ENCODE peak calls at places on chromosomes 4 and X, in eight cellular contexts. One of them, this sample, is unnamed.

GRCh38 chr4:80045831-80046230 is 27.2 kb downstream of the ANTXR2 start:
- DNase-seq in breast epithelium: no peak
- DNase-seq in choroid plexus epithelial cell: peak
- DNase-seq in CD4-positive, CD25-positive, alpha-beta regulatory T cell: no peak
- DNase-seq in neuronal stem cell: no peak
- DNase-seq in AG04450: peak
- DNase-seq in neural progenitor cell: no peak
- DNase-seq in epithelial cell of esophagus: peak
- DNase-seq in this sample: no peak

GRCh38 chr4:19119904-19120303 is 1098.3 kb upstream of the LCORL start:
- DNase-seq in breast epithelium: no peak
- DNase-seq in choroid plexus epithelial cell: no peak
- DNase-seq in CD4-positive, CD25-positive, alpha-beta regulatory T cell: no peak
- DNase-seq in neuronal stem cell: no peak
- DNase-seq in AG04450: no peak
- DNase-seq in neural progenitor cell: no peak
- DNase-seq in epithelial cell of esophagus: no peak
- DNase-seq in this sample: no peak

GRCh38 chrX:49876750-49877149 is 2.5 kb upstream of the USP27X start:
- DNase-seq in breast epithelium: no peak
- DNase-seq in choroid plexus epithelial cell: peak
- DNase-seq in CD4-positive, CD25-positive, alpha-beta regulatory T cell: peak
- DNase-seq in neuronal stem cell: no peak
- DNase-seq in AG04450: no peak
- DNase-seq in neural progenitor cell: peak
- DNase-seq in epithelial cell of esophagus: peak
- DNase-seq in this sample: peak

GRCh38 chrX:109902665-109903064 is 100.2 kb upstream of the TMEM164 start:
- DNase-seq in breast epithelium: no peak
- DNase-seq in choroid plexus epithelial cell: peak
- DNase-seq in CD4-positive, CD25-positive, alpha-beta regulatory T cell: no peak
- DNase-seq in neuronal stem cell: no peak
- DNase-seq in AG04450: no peak
- DNase-seq in neural progenitor cell: no peak
- DNase-seq in epithelial cell of esophagus: no peak
- DNase-seq in this sample: no peak

GRCh38 chr4:2059034-2059725 is at the start of gene NAT8L:
- DNase-seq in breast epithelium: no peak
- DNase-seq in choroid plexus epithelial cell: no peak
- DNase-seq in CD4-positive, CD25-positive, alpha-beta regulatory T cell: no peak
- DNase-seq in neuronal stem cell: no peak
- DNase-seq in AG04450: no peak
- DNase-seq in neural progenitor cell: peak
- DNase-seq in epithelial cell of esophagus: no peak
- DNase-seq in this sample: peak

GRCh38 chr4:34148322-34148908 is 2095.9 kb downstream of the ARAP2 start:
- DNase-seq in breast epithelium: no peak
- DNase-seq in choroid plexus epithelial cell: no peak
- DNase-seq in CD4-positive, CD25-positive, alpha-beta regulatory T cell: no peak
- DNase-seq in neuronal stem cell: no peak
- DNase-seq in AG04450: no peak
- DNase-seq in neural progenitor cell: no peak
- DNase-seq in epithelial cell of esophagus: peak
- DNase-seq in this sample: no peak

GRCh38 chr4:3776166-3777032 is 10.2 kb downstream of the ADRA2C start:
- DNase-seq in breast epithelium: no peak
- DNase-seq in choroid plexus epithelial cell: no peak
- DNase-seq in CD4-positive, CD25-positive, alpha-beta regulatory T cell: no peak
- DNase-seq in neuronal stem cell: no peak
- DNase-seq in AG04450: no peak
- DNase-seq in neural progenitor cell: no peak
- DNase-seq in epithelial cell of esophagus: no peak
- DNase-seq in this sample: no peak

GRCh38 chr4:108377021-108377420 is 208.3 kb upstream of the LEF1 start:
- DNase-seq in breast epithelium: no peak
- DNase-seq in choroid plexus epithelial cell: no peak
- DNase-seq in CD4-positive, CD25-positive, alpha-beta regulatory T cell: no peak
- DNase-seq in neuronal stem cell: no peak
- DNase-seq in AG04450: no peak
- DNase-seq in neural progenitor cell: no peak
- DNase-seq in epithelial cell of esophagus: no peak
- DNase-seq in this sample: no peak

GRCh38 chr4:20487852-20488251 is 212.4 kb upstream of the PACRGL start:
- DNase-seq in breast epithelium: no peak
- DNase-seq in choroid plexus epithelial cell: no peak
- DNase-seq in CD4-positive, CD25-positive, alpha-beta regulatory T cell: no peak
- DNase-seq in neuronal stem cell: no peak
- DNase-seq in AG04450: no peak
- DNase-seq in neural progenitor cell: peak
- DNase-seq in epithelial cell of esophagus: no peak
- DNase-seq in this sample: no peak

GRCh38 chr4:10077101-10077491 is 39.5 kb downstream of the WDR1 start:
- DNase-seq in breast epithelium: peak
- DNase-seq in choroid plexus epithelial cell: no peak
- DNase-seq in CD4-positive, CD25-positive, alpha-beta regulatory T cell: no peak
- DNase-seq in neuronal stem cell: no peak
- DNase-seq in AG04450: no peak
- DNase-seq in neural progenitor cell: no peak
- DNase-seq in epithelial cell of esophagus: no peak
- DNase-seq in this sample: no peak

GRCh38 chr4:2250764-2251072 is 8.8 kb upstream of the HAUS3 start:
- DNase-seq in breast epithelium: no peak
- DNase-seq in choroid plexus epithelial cell: no peak
- DNase-seq in CD4-positive, CD25-positive, alpha-beta regulatory T cell: no peak
- DNase-seq in neuronal stem cell: no peak
- DNase-seq in AG04450: no peak
- DNase-seq in neural progenitor cell: no peak
- DNase-seq in epithelial cell of esophagus: no peak
- DNase-seq in this sample: no peak

GRCh38 chr4:22903913-22904312 is 211.2 kb downstream of the GBA3 start:
- DNase-seq in breast epithelium: no peak
- DNase-seq in choroid plexus epithelial cell: no peak
- DNase-seq in CD4-positive, CD25-positive, alpha-beta regulatory T cell: no peak
- DNase-seq in neuronal stem cell: no peak
- DNase-seq in AG04450: no peak
- DNase-seq in neural progenitor cell: no peak
- DNase-seq in epithelial cell of esophagus: no peak
- DNase-seq in this sample: no peak

GRCh38 chr4:165326831-165327210 is 648 bp upstream of the MSMO1 start:
- DNase-seq in breast epithelium: no peak
- DNase-seq in choroid plexus epithelial cell: peak
- DNase-seq in CD4-positive, CD25-positive, alpha-beta regulatory T cell: no peak
- DNase-seq in neuronal stem cell: no peak
- DNase-seq in AG04450: no peak
- DNase-seq in neural progenitor cell: peak
- DNase-seq in epithelial cell of esophagus: peak
- DNase-seq in this sample: peak

GRCh38 chrX:123217077-123217476 is 33.0 kb downstream of the GRIA3 start:
- DNase-seq in breast epithelium: no peak
- DNase-seq in choroid plexus epithelial cell: peak
- DNase-seq in CD4-positive, CD25-positive, alpha-beta regulatory T cell: no peak
- DNase-seq in neuronal stem cell: no peak
- DNase-seq in AG04450: no peak
- DNase-seq in neural progenitor cell: no peak
- DNase-seq in epithelial cell of esophagus: peak
- DNase-seq in this sample: no peak

GRCh38 chr4:80011636-80012236 is 61.3 kb downstream of the ANTXR2 start:
- DNase-seq in breast epithelium: no peak
- DNase-seq in choroid plexus epithelial cell: peak
- DNase-seq in CD4-positive, CD25-positive, alpha-beta regulatory T cell: no peak
- DNase-seq in neuronal stem cell: no peak
- DNase-seq in AG04450: peak
- DNase-seq in neural progenitor cell: no peak
- DNase-seq in epithelial cell of esophagus: no peak
- DNase-seq in this sample: no peak

DNA sequence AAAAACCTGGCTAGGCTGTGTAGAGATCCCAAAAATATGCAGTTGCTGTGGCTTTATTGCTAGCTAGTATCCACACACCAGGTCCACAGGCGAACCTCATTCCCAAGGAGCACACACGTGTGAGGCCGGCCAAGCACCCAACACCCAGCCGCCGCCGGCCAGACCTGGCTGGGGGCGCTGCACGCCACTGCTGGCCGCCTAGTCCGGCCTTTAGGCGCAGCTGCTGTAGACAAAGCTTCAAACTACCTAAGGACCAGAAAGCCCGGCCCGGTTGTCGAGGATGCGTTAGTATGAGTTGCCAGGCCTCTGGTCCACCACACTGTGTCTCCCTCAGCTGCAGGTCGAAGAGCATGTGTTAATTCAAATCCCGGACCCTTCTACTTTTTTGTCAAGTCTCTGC is 3.1 kb downstream of the POU3F4 start:
- DNase-seq in breast epithelium: no peak
- DNase-seq in choroid plexus epithelial cell: no peak
- DNase-seq in CD4-positive, CD25-positive, alpha-beta regulatory T cell: no peak
- DNase-seq in neuronal stem cell: no peak
- DNase-seq in AG04450: no peak
- DNase-seq in neural progenitor cell: peak
- DNase-seq in epithelial cell of esophagus: no peak
- DNase-seq in this sample: no peak
- H3K4me3 ChIP-seq in breast epithelium: no peak
- H3K4me3 ChIP-seq in choroid plexus epithelial cell: no peak
- H3K4me3 ChIP-seq in CD4-positive, CD25-positive, alpha-beta regulatory T cell: no peak
- H3K4me3 ChIP-seq in neuronal stem cell: no peak
- H3K4me3 ChIP-seq in AG04450: no peak
- H3K4me3 ChIP-seq in neural progenitor cell: peak
- H3K4me3 ChIP-seq in epithelial cell of esophagus: no peak
- H3K4me3 ChIP-seq in this sample: no peak

DNA sequence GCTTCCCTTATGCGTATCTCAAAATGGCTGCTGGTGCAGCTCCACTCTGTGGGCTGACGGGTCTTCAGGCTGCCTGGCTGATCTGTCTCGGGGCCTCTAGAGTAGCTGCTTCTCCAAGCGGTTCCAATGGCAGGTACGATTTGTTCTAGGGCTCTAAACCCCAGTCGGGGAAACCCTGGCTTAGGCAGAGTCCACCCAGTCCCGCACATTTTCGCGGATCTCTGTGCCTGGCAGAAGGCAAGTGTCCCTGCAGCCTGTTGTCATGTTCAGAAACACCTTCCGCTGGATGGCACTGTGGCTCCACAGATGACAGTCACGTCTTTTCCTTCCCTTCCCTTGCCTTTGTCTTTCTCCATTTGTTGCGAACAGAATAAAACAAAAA is 54.4 kb downstream of the NBDY start:
- DNase-seq in breast epithelium: no peak
- DNase-seq in choroid plexus epithelial cell: no peak
- DNase-seq in CD4-positive, CD25-positive, alpha-beta regulatory T cell: peak
- DNase-seq in neuronal stem cell: no peak
- DNase-seq in AG04450: no peak
- DNase-seq in neural progenitor cell: peak
- DNase-seq in epithelial cell of esophagus: no peak
- DNase-seq in this sample: no peak
- H3K4me3 ChIP-seq in breast epithelium: peak
- H3K4me3 ChIP-seq in choroid plexus epithelial cell: no peak
- H3K4me3 ChIP-seq in CD4-positive, CD25-positive, alpha-beta regulatory T cell: no peak
- H3K4me3 ChIP-seq in neuronal stem cell: no peak
- H3K4me3 ChIP-seq in AG04450: no peak
- H3K4me3 ChIP-seq in neural progenitor cell: no peak
- H3K4me3 ChIP-seq in epithelial cell of esophagus: no peak
- H3K4me3 ChIP-seq in this sample: no peak

GRCh38 chr4:186132577-186133277 is 28.2 kb downstream of the FAM149A start:
- DNase-seq in breast epithelium: no peak
- DNase-seq in choroid plexus epithelial cell: peak
- DNase-seq in CD4-positive, CD25-positive, alpha-beta regulatory T cell: no peak
- DNase-seq in neuronal stem cell: peak
- DNase-seq in AG04450: no peak
- DNase-seq in neural progenitor cell: peak
- DNase-seq in epithelial cell of esophagus: peak
- DNase-seq in this sample: peak

GRCh38 chr4:186137193-186137792 is 32.8 kb downstream of the FAM149A start:
- DNase-seq in breast epithelium: no peak
- DNase-seq in choroid plexus epithelial cell: peak
- DNase-seq in CD4-positive, CD25-positive, alpha-beta regulatory T cell: no peak
- DNase-seq in neuronal stem cell: no peak
- DNase-seq in AG04450: no peak
- DNase-seq in neural progenitor cell: no peak
- DNase-seq in epithelial cell of esophagus: peak
- DNase-seq in this sample: peak

GRCh38 chr4:186128842-186129241 is 24.3 kb downstream of the FAM149A start:
- DNase-seq in breast epithelium: no peak
- DNase-seq in choroid plexus epithelial cell: no peak
- DNase-seq in CD4-positive, CD25-positive, alpha-beta regulatory T cell: no peak
- DNase-seq in neuronal stem cell: no peak
- DNase-seq in AG04450: no peak
- DNase-seq in neural progenitor cell: no peak
- DNase-seq in epithelial cell of esophagus: no peak
- DNase-seq in this sample: no peak

GRCh38 chr4:186131935-186132334 is 27.4 kb downstream of the FAM149A start:
- DNase-seq in breast epithelium: no peak
- DNase-seq in choroid plexus epithelial cell: no peak
- DNase-seq in CD4-positive, CD25-positive, alpha-beta regulatory T cell: no peak
- DNase-seq in neuronal stem cell: no peak
- DNase-seq in AG04450: no peak
- DNase-seq in neural progenitor cell: no peak
- DNase-seq in epithelial cell of esophagus: no peak
- DNase-seq in this sample: no peak

GRCh38 chr4:186134254-186134653 is 29.8 kb downstream of the FAM149A start:
- DNase-seq in breast epithelium: no peak
- DNase-seq in choroid plexus epithelial cell: no peak
- DNase-seq in CD4-positive, CD25-positive, alpha-beta regulatory T cell: no peak
- DNase-seq in neuronal stem cell: no peak
- DNase-seq in AG04450: no peak
- DNase-seq in neural progenitor cell: no peak
- DNase-seq in epithelial cell of esophagus: no peak
- DNase-seq in this sample: no peak
- H3K4me3 ChIP-seq in breast epithelium: no peak
- H3K4me3 ChIP-seq in choroid plexus epithelial cell: no peak
- H3K4me3 ChIP-seq in CD4-positive, CD25-positive, alpha-beta regulatory T cell: no peak
- H3K4me3 ChIP-seq in neuronal stem cell: no peak
- H3K4me3 ChIP-seq in AG04450: no peak
- H3K4me3 ChIP-seq in neural progenitor cell: no peak
- H3K4me3 ChIP-seq in epithelial cell of esophagus: no peak
- H3K4me3 ChIP-seq in this sample: no peak

GRCh38 chr4:94341468-94341867 is 1.2 kb downstream of the HPGDS start:
- DNase-seq in breast epithelium: no peak
- DNase-seq in choroid plexus epithelial cell: peak
- DNase-seq in CD4-positive, CD25-positive, alpha-beta regulatory T cell: no peak
- DNase-seq in neuronal stem cell: no peak
- DNase-seq in AG04450: no peak
- DNase-seq in neural progenitor cell: no peak
- DNase-seq in epithelial cell of esophagus: no peak
- DNase-seq in this sample: no peak

GRCh38 chr4:94344457-94344856 is 1.8 kb upstream of the HPGDS start:
- DNase-seq in breast epithelium: no peak
- DNase-seq in choroid plexus epithelial cell: no peak
- DNase-seq in CD4-positive, CD25-positive, alpha-beta regulatory T cell: no peak
- DNase-seq in neuronal stem cell: no peak
- DNase-seq in AG04450: no peak
- DNase-seq in neural progenitor cell: no peak
- DNase-seq in epithelial cell of esophagus: no peak
- DNase-seq in this sample: no peak

GRCh38 chr4:94338681-94339351 is 3.8 kb downstream of the HPGDS start:
- DNase-seq in breast epithelium: no peak
- DNase-seq in choroid plexus epithelial cell: no peak
- DNase-seq in CD4-positive, CD25-positive, alpha-beta regulatory T cell: no peak
- DNase-seq in neuronal stem cell: no peak
- DNase-seq in AG04450: no peak
- DNase-seq in neural progenitor cell: no peak
- DNase-seq in epithelial cell of esophagus: no peak
- DNase-seq in this sample: no peak

GRCh38 chr4:94342713-94343112 is at the start of gene HPGDS:
- DNase-seq in breast epithelium: no peak
- DNase-seq in choroid plexus epithelial cell: no peak
- DNase-seq in CD4-positive, CD25-positive, alpha-beta regulatory T cell: no peak
- DNase-seq in neuronal stem cell: no peak
- DNase-seq in AG04450: no peak
- DNase-seq in neural progenitor cell: no peak
- DNase-seq in epithelial cell of esophagus: no peak
- DNase-seq in this sample: no peak

GRCh38 chr4:94339779-94340178 is 2.9 kb downstream of the HPGDS start:
- DNase-seq in breast epithelium: no peak
- DNase-seq in choroid plexus epithelial cell: no peak
- DNase-seq in CD4-positive, CD25-positive, alpha-beta regulatory T cell: peak
- DNase-seq in neuronal stem cell: no peak
- DNase-seq in AG04450: no peak
- DNase-seq in neural progenitor cell: no peak
- DNase-seq in epithelial cell of esophagus: no peak
- DNase-seq in this sample: no peak
- H3K4me3 ChIP-seq in breast epithelium: no peak
- H3K4me3 ChIP-seq in choroid plexus epithelial cell: no peak
- H3K4me3 ChIP-seq in CD4-positive, CD25-positive, alpha-beta regulatory T cell: peak
- H3K4me3 ChIP-seq in neuronal stem cell: no peak
- H3K4me3 ChIP-seq in AG04450: no peak
- H3K4me3 ChIP-seq in neural progenitor cell: no peak
- H3K4me3 ChIP-seq in epithelial cell of esophagus: no peak
- H3K4me3 ChIP-seq in this sample: no peak

This sample was measured in OCI-LY7.